ENCODE peak calls at places on chromosomes 5 and 9, in six cellular contexts. I, M, J, B, Q and A are unnamed samples. For H3K9me3 and H3K4me1, the result is how much of the 10 kb centered on the place peaks cover.

GRCh38 chr5:97281257-97281656 is 98.2 kb upstream of the RIOK2 start:
- DNase-seq in I (no peak), M (no peak), J (no peak), B (no peak), Q (no peak), A (no peak)

GRCh38 chr5:21919417-21920022 is 933.6 kb downstream of the CDH12 start:
- DNase-seq in I (peak), M (peak), J (peak), B (no peak), Q (no peak), A (no peak)

GRCh38 chr9:134653259-134654009 is 11.8 kb downstream of the COL5A1 start:
- DNase-seq in I (no peak), M (no peak), J (no peak), B (no peak), Q (no peak), A (no peak)

GRCh38 chr9:123912167-123912897 is 17.6 kb downstream of the DENND1A start:
- DNase-seq in I (no peak), M (no peak), J (no peak), B (no peak), Q (no peak), A (no peak)

GRCh38 chr5:142807378-142807911 is 37.3 kb downstream of the ARHGAP26 start:
- DNase-seq in I (no peak), M (peak), J (no peak), B (no peak), Q (no peak), A (peak)

GRCh38 chr5:463952-464351 is 21.0 kb downstream of the EXOC3 start:
- DNase-seq in I (no peak), M (no peak), J (no peak), B (no peak), Q (peak), A (no peak)

GRCh38 chr5:109511980-109512744 is 102.4 kb upstream of the PJA2 start:
- DNase-seq in I (no peak), M (no peak), J (no peak), B (no peak), Q (no peak), A (no peak)

GRCh38 chr5:37582202-37582601 is 203.1 kb downstream of the WDR70 start:
- DNase-seq in I (no peak), M (no peak), J (no peak), B (no peak), Q (no peak), A (no peak)

GRCh38 chr9:136564379-136564988 is 18.6 kb upstream of the NOTCH1 start:
- DNase-seq in I (no peak), M (no peak), J (no peak), B (peak), Q (no peak), A (no peak)

GRCh38 chr5:106086352-106086751 is 1584.4 kb downstream of the EFNA5 start:
- DNase-seq in I (no peak), M (no peak), J (no peak), B (no peak), Q (no peak), A (no peak)

GRCh38 chr9:20732118-20732517 is 48.1 kb downstream of the FOCAD start:
- DNase-seq in I (no peak), M (no peak), J (peak), B (no peak), Q (no peak), A (no peak)

GRCh38 chr5:170960567-170960966 is 98.7 kb downstream of the RANBP17 start:
- DNase-seq in I (no peak), M (no peak), J (no peak), B (no peak), Q (no peak), A (no peak)

GRCh38 chr5:89287964-89288363 is 405.0 kb upstream of the MEF2C start:
- DNase-seq in I (no peak), M (no peak), J (no peak), B (no peak), Q (no peak), A (no peak)

GRCh38 chr5:174581483-174581882 is 142.9 kb upstream of the MSX2 start:
- DNase-seq in I (peak), M (peak), J (peak), B (no peak), Q (no peak), A (no peak)

GRCh38 chr5:143397302-143398052 is 6.0 kb downstream of the NR3C1 start:
- DNase-seq in I (no peak), M (no peak), J (no peak), B (no peak), Q (no peak), A (no peak)

GRCh38 chr5:180035532-180035931 is 36.0 kb downstream of the RNF130 start:
- DNase-seq in I (no peak), M (no peak), J (no peak), B (no peak), Q (no peak), A (no peak)

GRCh38 chr5:180043381-180043780 is 28.2 kb downstream of the RNF130 start:
- DNase-seq in I (no peak), M (no peak), J (no peak), B (no peak), Q (no peak), A (no peak)

GRCh38 chr5:180045889-180046499 is 25.6 kb downstream of the RNF130 start:
- DNase-seq in I (no peak), M (no peak), J (no peak), B (no peak), Q (no peak), A (no peak)

GRCh38 chr5:180041501-180042274 is 29.9 kb downstream of the RNF130 start:
- DNase-seq in I (no peak), M (no peak), J (no peak), B (peak), Q (no peak), A (no peak)

DNA sequence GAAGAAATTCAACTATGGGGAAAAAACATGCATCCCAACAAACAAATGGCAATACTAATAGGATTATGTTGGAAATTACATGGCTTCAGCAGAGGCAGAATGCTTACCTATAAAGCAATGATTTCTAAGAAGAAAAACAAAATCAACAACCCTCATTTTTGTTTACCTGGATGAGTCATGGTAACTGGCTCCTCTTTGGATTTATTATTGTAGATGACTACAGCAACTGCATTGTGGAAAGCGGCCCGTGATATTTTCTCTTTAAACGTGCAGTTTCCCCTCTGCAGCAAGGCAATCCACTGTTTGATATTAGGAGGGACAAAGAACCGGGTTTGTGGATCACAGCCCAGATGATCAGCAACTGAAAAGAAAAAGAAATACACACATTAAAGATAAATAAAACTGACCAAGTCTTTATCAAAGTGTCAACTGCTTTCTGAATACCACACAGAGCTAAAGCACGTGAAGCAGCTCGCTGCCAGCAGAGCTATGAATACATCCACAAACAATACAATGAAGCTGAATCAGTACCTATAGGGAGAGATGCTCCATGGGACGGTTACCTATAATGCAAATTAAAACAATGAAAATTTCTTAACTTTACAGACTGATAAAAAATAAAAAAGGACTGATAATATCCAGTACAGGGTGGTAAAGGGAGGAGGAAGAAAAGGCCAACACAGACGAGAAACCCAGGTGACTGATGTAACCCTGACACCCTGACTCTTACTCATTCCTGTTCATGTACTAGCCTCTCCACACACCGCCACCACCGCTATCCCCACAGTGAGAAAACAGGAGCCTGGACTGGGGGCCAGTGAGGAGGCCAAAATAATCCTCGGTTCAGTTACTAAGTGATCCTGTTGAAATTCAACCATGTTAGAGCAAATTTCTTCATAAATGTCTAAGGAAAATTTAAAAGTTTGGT is 31.0 kb downstream of the RNF130 start:
- DNase-seq in I (no peak), M (no peak), J (no peak), B (no peak), Q (no peak), A (no peak)
- H3K9me3 ChIP-seq in I (under half), M (under half), J (under half), B (under half), Q (under half), A (under half)

DNA sequence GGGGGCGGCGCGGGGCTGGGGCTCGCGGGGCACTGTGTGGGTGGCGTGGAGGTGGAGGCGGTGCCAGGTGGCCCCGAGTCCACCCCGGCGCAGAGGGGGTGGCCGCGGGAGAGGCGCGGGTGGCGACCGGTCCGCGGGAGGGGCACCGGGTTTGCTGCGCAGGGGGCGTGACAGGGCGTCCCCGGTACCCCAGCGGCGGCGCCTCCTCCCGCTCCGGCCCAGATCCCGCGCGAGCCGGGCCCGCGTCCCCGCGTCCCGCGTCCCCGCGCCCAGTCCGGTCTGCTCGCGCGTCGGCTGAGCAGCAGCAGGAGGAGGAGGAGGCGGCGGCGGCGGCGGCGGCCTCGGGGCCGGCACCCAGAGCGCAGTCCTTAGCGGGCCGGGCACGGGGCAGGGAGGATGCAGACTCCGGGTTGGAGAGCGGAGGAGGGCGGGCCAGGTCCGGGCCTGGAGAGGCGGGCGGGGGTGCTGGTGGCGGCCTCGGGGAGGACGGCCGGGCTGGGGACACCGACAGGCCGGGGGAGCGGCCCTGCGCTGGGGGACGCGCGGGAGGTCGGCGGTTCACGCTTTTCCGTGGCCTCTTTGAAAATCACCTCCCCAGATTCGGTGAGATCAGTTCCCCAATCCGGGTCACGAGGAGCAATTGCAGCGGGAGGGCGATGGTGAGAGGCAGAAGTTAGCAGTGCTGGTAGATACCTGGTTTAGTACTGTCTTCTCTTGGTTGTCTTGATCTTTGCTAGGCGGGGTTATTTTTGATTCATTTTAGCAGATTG is 1.6 kb downstream of the TRIO start:
- DNase-seq in I (peak), M (peak), J (peak), B (peak), Q (peak), A (peak)
- H3K4me1 ChIP-seq in I (under half), M (under half), J (under half), B (under half), Q (under half), A (under half)

DNA sequence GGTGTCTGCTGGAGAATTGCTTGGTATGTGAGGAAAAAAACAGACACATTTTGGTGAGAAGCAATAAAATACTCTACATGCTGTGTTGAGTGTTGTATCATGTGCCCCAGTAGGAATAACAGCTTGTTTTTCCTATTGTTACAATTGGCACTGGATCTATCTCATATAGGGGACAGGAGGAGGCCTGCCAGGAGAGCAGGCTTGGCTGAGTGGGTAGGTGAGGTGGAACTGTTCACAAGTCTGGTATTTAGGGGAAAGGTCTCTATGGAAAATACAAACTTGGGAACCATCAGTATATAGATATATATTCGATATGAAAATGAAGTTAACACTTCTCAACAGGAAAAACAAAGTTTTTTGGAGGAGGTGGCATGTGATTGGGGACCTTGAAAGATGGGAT is 9.5 kb upstream of the SH3TC2 start:
- DNase-seq in I (no peak), M (no peak), J (no peak), B (no peak), Q (no peak), A (no peak)
- H3K9me3 ChIP-seq in I (under half), M (under half), J (under half), B (under half), Q (under half), A (under half)

GRCh38 chr9:72371151-72371550 is 6.1 kb upstream of the ZFAND5 start:
- DNase-seq in I (no peak), M (no peak), J (no peak), B (no peak), Q (no peak), A (no peak)
- H3K4me1 ChIP-seq in I (under half), M (under half), J (under half), B (under half), Q (under half), A (under half)

DNA sequence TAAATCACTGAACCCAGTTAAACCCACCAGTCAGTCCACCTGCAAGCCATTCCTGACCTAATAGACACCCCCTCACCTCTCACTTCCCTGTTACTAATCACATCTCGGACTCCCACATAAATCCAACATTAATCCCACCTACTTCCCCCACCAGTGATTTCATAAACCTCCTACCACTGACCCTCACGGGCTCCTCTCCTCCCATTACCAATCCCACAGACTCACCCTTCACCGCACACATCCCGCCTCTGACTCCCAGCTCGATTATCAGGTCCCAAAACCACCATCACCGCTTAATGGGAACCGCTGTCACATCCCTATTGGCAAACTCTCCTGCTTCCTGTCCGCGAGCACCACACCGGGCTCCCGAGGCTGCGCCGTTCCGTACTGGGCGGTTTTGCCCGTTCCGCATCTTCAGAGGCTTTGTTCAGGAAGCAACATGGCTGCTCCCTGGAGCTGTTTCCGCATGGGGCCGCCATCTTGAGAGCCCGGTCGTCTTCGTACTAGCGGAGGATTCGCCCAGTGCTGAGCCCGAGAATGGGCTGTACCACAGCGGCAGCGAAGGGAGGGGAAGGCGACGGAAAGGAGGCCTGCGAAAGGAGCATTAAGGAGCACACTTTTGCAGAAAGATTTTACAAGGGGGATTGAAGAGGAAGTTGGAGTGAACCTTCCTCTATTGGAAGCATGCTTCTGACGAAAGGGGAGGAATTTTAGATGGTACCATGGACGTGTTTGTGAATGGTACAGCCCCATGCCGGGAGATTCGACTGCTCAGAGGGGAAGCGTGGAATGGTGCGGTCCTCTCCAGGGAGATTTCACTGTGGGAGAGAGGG is at the start of gene ZNF300:
- DNase-seq in I (peak), M (peak), J (peak), B (peak), Q (peak), A (peak)
- H3K9me3 ChIP-seq in I (under half), M (under half), J (half or more), B (under half), Q (half or more), A (under half)

GRCh38 chr5:44245936-44246335 is 143.3 kb downstream of the FGF10 start:
- DNase-seq in I (no peak), M (no peak), J (no peak), B (no peak), Q (no peak), A (no peak)
- H3K4me1 ChIP-seq in I (under half), M (under half), J (under half), B (under half), Q (under half), A (under half)

GRCh38 chr5:56339732-56340131 is 106.6 kb upstream of the ANKRD55 start:
- DNase-seq in I (no peak), M (no peak), J (no peak), B (no peak), Q (no peak), A (no peak)
- H3K9me3 ChIP-seq in I (under half), M (under half), J (under half), B (under half), Q (under half), A (under half)

GRCh38 chr5:138831703-138832102 is 43.4 kb downstream of the LRRTM2 start:
- DNase-seq in I (no peak), M (no peak), J (no peak), B (no peak), Q (no peak), A (no peak)
- H3K4me1 ChIP-seq in I (under half), M (under half), J (under half), B (under half), Q (under half), A (under half)